ENCODE peak calls at places on chromosomes 3 and 15, in five cellular contexts. G is psoas muscle; R is ovary; H is DND-41; N is CD8-positive, alpha-beta T cell. S is an unnamed sample.

GRCh38 chr3:149783576-149783975 is 8.8 kb downstream of the ANKUB1 start:
- DNase-seq in R (no peak), N (no peak), G (no peak), H (no peak), S (no peak)

GRCh38 chr15:55247766-55248427 is 41.7 kb downstream of the RAB27A start:
- DNase-seq in N (no peak), R (no peak), G (no peak), H (no peak), S (no peak)

GRCh38 chr3:178182337-178182761 is 353.9 kb upstream of the KCNMB2 start:
- DNase-seq in R (no peak), N (no peak), G (no peak), H (no peak), S (no peak)

GRCh38 chr15:89075846-89076245 is 12.4 kb upstream of the ABHD2 start:
- DNase-seq in R (no peak), G (no peak), H (no peak), N (no peak), S (no peak)

GRCh38 chr3:126745760-126746394 is 41.8 kb downstream of the CHCHD6 start:
- DNase-seq in R (peak; percentile 53), H (no peak), N (no peak), G (peak; percentile 81), S (no peak)

GRCh38 chr15:58731756-58732535 is 17.6 kb downstream of the ADAM10 start:
- DNase-seq in N (no peak), H (no peak), G (no peak), R (no peak), S (no peak)

GRCh38 chr3:168885028-168885427 is 778.5 kb downstream of the MECOM start:
- DNase-seq in G (no peak), H (no peak), R (no peak), N (no peak), S (no peak)

GRCh38 chr3:67357610-67358458 is 296.6 kb downstream of the SUCLG2 start:
- DNase-seq in R (no peak), N (no peak), H (no peak), G (no peak), S (no peak)

GRCh38 chr3:154060606-154061380 is 60.4 kb upstream of the ARHGEF26 start:
- DNase-seq in N (no peak), R (no peak), G (no peak), H (no peak), S (no peak)

DNA sequence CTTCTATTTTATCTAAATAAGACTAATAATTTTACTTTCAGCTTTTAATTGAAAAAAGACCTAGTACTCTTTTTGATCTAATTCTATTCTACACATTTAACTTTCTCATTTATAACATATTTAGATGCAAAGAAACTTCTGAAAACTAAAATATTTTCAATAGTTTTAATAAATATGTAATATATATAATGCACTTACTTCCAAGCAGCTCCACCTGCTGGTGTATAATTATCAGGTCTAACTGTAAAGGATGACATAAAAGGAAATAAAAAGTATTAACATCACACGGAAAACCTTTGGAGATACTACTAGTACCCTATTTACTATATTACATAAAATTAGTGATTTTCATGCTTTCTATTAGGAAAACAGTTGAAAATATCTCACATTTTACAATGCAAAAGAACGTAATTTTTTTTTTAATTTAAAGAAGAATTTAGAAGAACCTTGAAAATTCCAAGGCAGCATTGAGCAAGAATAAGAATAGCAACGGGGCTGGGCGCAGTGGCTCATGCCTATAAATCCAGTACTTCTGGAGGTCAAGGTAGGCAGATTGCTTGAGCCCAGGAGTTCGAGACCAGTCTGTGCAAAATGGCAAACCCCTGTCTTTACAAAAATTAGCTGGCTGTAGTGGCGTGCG is 10.2 kb downstream of the PLSCR5 start:
- DNase-seq in H (no peak), N (no peak), R (no peak), G (no peak), S (no peak)
- TF ChIP-seq CTCF in H (peak; percentile 42), N (peak; percentile 23), R (no peak), G (peak; percentile 35), S (peak; percentile 60)

GRCh38 chr3:31653464-31653863 is 120.7 kb downstream of the STT3B start:
- DNase-seq in H (no peak), N (no peak), G (no peak), R (no peak), S (no peak)
- H3K9me3 ChIP-seq in H (peaks cover 54% of the 10 kb centered on the region), N (peaks cover 55% of the 10 kb centered on the region), G (peaks cover 61% of the 10 kb centered on the region), R (no peaks in the 10 kb centered on the region), S (peaks cover 99% of the 10 kb centered on the region)

DNA sequence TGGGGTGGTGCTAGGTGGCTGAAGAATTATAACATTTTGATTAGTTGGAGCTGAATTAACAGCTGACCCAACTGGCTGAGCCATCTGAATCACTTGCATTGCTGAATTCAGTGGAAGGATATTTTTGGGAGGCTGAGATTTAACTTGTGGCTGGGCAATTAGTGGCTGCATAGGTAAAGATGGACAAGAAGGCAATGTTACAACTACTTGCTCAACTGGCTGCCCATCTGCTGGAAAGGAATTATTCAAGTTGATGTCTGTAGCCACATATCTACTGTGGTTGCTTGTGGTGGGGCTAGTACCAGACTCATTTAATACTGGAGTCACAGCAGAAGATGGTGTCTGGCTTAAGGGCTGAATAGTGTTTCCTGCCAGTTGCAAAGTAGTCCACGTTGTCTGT is 36.4 kb downstream of the USF3 start:
- DNase-seq in R (no peak), N (no peak), H (no peak), G (no peak), S (no peak)
- TF ChIP-seq CTCF in R (no peak), N (no peak), H (no peak), G (no peak), S (no peak)

GRCh38 chr15:27707216-27707710 is 391.9 kb downstream of the OCA2 start:
- DNase-seq in H (no peak), N (no peak), R (no peak), G (no peak), S (no peak)
- H3K9me3 ChIP-seq in H (no peaks in the 10 kb centered on the region), N (no peaks in the 10 kb centered on the region), R (no peaks in the 10 kb centered on the region), G (peaks cover 4% of the 10 kb centered on the region), S (peaks cover 7% of the 10 kb centered on the region)

DNA sequence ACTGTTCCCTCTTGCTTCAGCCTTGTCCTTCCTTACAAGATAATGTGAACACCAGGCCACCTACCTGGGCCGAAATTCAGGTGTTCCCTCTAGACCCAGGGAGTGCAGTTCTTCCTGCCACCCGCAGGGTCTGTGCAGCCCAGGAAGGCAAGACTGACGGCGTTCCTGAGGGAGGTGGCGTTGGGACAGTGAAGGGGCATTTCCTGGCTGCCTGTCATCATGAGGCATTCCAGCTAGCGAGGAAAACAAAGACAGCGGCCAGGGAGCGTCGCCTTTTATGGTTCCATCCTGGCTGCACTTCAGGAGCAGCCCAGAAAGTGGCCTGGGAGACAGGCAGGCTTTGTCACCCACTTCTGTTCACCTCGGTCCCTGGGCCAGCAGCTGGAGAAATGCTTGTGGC is 84.8 kb upstream of the WNT5A start:
- DNase-seq in N (no peak), R (no peak), G (peak; percentile 54), H (no peak), S (no peak)
- TF ChIP-seq CTCF in N (no peak), R (no peak), G (peak; percentile 34), H (no peak), S (no peak)

GRCh38 chr15:75112278-75112847 is 89.0 kb downstream of the PPCDC start:
- DNase-seq in H (no peak), G (no peak), N (no peak), R (no peak), S (no peak)

GRCh38 chr15:75117993-75118392 is 83.7 kb upstream of the C15orf39 start:
- DNase-seq in R (no peak), H (no peak), G (no peak), N (no peak), S (no peak)

GRCh38 chr15:75112848-75113492 is 88.7 kb upstream of the C15orf39 start:
- DNase-seq in R (no peak), G (no peak), H (no peak), N (no peak), S (no peak)

GRCh38 chr15:75114796-75115195 is 86.9 kb upstream of the C15orf39 start:
- DNase-seq in R (no peak), H (no peak), N (no peak), G (no peak), S (no peak)

GRCh38 chr15:75114327-75114726 is 87.4 kb upstream of the C15orf39 start:
- DNase-seq in H (no peak), G (no peak), N (no peak), R (no peak), S (no peak)
- H3K9me3 ChIP-seq in H (no peaks in the 10 kb centered on the region), G (no peaks in the 10 kb centered on the region), N (no peaks in the 10 kb centered on the region), R (no peaks in the 10 kb centered on the region), S (peaks cover 4% of the 10 kb centered on the region)